ENCODE peak calls at places on chromosomes 6 and 20, in four cellular contexts. R, Z, N and F are unnamed samples.
A peak's percentile ranks its signal among the peaks of the same experiment; 100 is the strongest.

GRCh38 chr6:145544031-145544430 is 191.3 kb downstream of the EPM2A start:
- DNase-seq in Z (no peak), R (no peak), N (peak; percentile 33), F (no peak)

GRCh38 chr20:34768105-34768504 is 57.3 kb downstream of the NCOA6 start:
- DNase-seq in R (no peak), Z (no peak), N (no peak), F (no peak)

GRCh38 chr6:35633579-35634089 is 55.1 kb downstream of the FKBP5 start:
- DNase-seq in R (no peak), Z (no peak), N (no peak), F (no peak)

GRCh38 chr6:55399331-55399730 is 72.1 kb downstream of the GFRAL start:
- DNase-seq in R (no peak), N (no peak), Z (no peak), F (no peak)

GRCh38 chr6:131982740-131983259 is 31.6 kb upstream of the CCN2 start:
- DNase-seq in R (no peak), N (no peak), Z (no peak), F (no peak)

GRCh38 chr6:110714143-110714542 is 101.1 kb downstream of the CDK19 start:
- DNase-seq in Z (no peak), R (no peak), N (no peak), F (no peak)

GRCh38 chr20:1283522-1284210 is 17.6 kb downstream of the SNPH start:
- DNase-seq in Z (no peak), R (no peak), N (no peak), F (no peak)

GRCh38 chr6:53302678-53303360 is 45.9 kb downstream of the ELOVL5 start:
- DNase-seq in Z (no peak), R (peak; percentile 39), N (peak; percentile 51), F (no peak)

GRCh38 chr20:21705466-21706344 is at the start of gene PAX1:
- DNase-seq in Z (no peak), N (peak; percentile 16), R (no peak), F (no peak)

GRCh38 chr6:9002833-9003232 is 567.5 kb upstream of the SLC35B3 start:
- DNase-seq in Z (no peak), R (no peak), N (no peak), F (no peak)

GRCh38 chr6:66226099-66226498 is 519.1 kb upstream of the EYS start:
- DNase-seq in Z (no peak), N (peak; percentile 14), R (no peak), F (no peak)

GRCh38 chr6:109455502-109456282 is at the start of gene MICAL1:
- DNase-seq in R (peak; percentile 30), N (peak; percentile 33), Z (peak; percentile 66), F (peak; percentile 89)

GRCh38 chr6:43803783-43804549 is 34.0 kb downstream of the VEGFA start:
- DNase-seq in R (peak; percentile 56), Z (no peak), N (no peak), F (no peak)

GRCh38 chr20:11158146-11158545 is 484.3 kb upstream of the JAG1 start:
- DNase-seq in N (no peak), Z (no peak), R (no peak), F (no peak)

GRCh38 chr6:7121704-7122241 is 14.0 kb downstream of the RREB1 start:
- DNase-seq in N (no peak), Z (no peak), R (no peak), F (no peak)

GRCh38 chr6:14747881-14748520 is 497.9 kb upstream of the JARID2 start:
- DNase-seq in R (no peak), Z (no peak), N (no peak), F (no peak)

GRCh38 chr6:37513576-37513975 is 13.9 kb upstream of the CCDC167 start:
- DNase-seq in R (no peak), N (no peak), Z (no peak), F (no peak)

GRCh38 chr20:43911066-43911465 is 3.6 kb upstream of the TOX2 start:
- DNase-seq in N (peak; percentile 37), R (no peak), Z (no peak), F (no peak)

GRCh38 chr20:62523473-62524203 is 47.8 kb upstream of the GATA5 start:
- DNase-seq in N (no peak), Z (peak; percentile 52), R (peak; percentile 80), F (peak; percentile 94)

GRCh38 chr6:154447929-154448328 is 62.6 kb downstream of the CNKSR3 start:
- DNase-seq in Z (no peak), N (no peak), R (no peak), F (no peak)

GRCh38 chr6:154445417-154445816 is 65.1 kb downstream of the CNKSR3 start:
- DNase-seq in R (no peak), N (no peak), Z (no peak), F (no peak)

GRCh38 chr6:154450498-154450897 is 60.0 kb downstream of the CNKSR3 start:
- DNase-seq in R (no peak), N (no peak), Z (no peak), F (no peak)

GRCh38 chr6:154446984-154447383 is 63.5 kb downstream of the CNKSR3 start:
- DNase-seq in N (no peak), R (no peak), Z (no peak), F (no peak)

DNA sequence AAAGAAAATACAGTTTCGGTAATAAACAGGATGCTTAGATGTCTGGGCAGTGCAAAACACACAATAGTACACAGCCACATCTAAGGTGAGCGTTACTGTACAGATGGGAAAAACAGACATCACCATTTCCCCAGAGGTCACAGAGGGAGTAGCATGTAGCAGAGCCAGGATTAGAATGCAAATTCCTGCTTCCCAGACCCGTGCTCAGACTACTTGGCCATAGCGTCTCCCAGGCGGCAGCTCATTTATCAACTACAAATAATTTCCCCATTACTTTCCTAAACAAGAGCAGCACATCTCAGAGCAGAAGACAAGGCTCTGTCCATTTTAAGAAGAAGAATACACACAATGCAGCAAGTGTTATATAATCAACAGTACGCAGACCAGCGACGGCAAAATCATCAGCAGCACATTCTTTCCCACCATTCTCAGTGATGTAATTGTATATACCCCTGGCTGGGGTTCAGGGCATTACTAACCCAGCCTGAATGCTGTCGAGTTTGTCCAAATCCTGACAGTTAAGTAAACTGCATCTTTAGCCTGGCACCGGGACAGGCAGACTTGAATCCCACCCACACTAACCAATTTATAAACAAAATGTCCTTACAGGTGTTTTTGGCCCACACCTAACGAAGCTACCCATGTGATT is 61.9 kb downstream of the CNKSR3 start:
- DNase-seq in Z (no peak), R (no peak), N (no peak), F (no peak)
- TF ChIP-seq NR3C1 in Z (no peak), R (no peak), N (no peak), F (no peak)

DNA sequence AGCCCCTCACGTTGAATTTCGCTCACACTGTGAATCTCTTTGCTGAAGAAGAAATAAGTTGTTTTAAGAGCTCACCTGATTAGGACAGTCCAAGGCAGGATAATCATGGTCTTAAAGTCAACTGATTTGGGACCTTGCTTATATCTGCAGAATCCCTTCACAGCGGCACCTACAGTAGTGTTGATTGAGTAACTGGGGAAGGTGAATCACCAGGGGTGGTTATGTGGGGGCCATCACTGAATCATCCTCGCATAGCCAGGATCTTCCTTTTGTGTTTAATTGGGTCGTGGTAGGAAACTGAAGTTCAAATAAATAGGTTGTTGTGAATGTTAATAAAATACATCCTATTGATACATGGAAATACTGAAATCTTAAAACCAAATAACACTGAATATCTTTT is 20.2 kb upstream of the MICA start:
- DNase-seq in Z (no peak), N (no peak), R (no peak), F (peak; percentile 32)
- TF ChIP-seq NR3C1 in Z (no peak), N (no peak), R (no peak), F (no peak)

GRCh38 chr20:41124451-41125094 is 12.8 kb upstream of the PLCG1 start:
- DNase-seq in N (no peak), R (no peak), Z (no peak), F (no peak)
- TF ChIP-seq NR3C1 in N (no peak), R (no peak), Z (no peak), F (no peak)

GRCh38 chr20:22974354-22974753 is 60.8 kb upstream of the SSTR4 start:
- DNase-seq in Z (peak; percentile 41), N (peak; percentile 60), R (peak; percentile 24), F (peak; percentile 54)
- TF ChIP-seq NR3C1 in Z (no peak), N (no peak), R (no peak), F (no peak)

DNA sequence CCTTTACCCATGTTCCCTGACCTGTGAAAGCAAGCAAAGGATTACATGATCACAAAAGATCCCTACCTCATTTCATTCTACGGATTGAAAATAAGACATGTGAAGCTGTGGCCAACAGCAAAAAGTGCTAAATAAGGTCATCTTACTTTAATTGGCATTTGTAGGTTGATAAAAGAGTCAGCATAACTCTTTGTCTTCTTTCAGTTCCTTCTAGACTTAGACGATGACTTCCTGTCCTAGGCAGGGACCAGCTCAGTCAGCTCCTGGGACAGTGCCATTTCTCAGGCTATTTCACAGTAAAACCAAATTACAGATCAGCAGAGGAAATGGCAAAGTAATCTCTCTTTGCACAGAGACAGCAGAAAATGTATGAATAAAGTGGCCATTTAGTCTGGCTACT is 480.7 kb downstream of the RFPL4B start:
- DNase-seq in Z (no peak), N (no peak), R (no peak), F (no peak)
- TF ChIP-seq NR3C1 in Z (no peak), N (no peak), R (no peak), F (no peak)

GRCh38 chr6:156398371-156398770 is 378.8 kb upstream of the ARID1B start:
- DNase-seq in R (no peak), N (no peak), Z (no peak), F (no peak)
- TF ChIP-seq NR3C1 in R (no peak), N (no peak), Z (no peak), F (no peak)

DNA sequence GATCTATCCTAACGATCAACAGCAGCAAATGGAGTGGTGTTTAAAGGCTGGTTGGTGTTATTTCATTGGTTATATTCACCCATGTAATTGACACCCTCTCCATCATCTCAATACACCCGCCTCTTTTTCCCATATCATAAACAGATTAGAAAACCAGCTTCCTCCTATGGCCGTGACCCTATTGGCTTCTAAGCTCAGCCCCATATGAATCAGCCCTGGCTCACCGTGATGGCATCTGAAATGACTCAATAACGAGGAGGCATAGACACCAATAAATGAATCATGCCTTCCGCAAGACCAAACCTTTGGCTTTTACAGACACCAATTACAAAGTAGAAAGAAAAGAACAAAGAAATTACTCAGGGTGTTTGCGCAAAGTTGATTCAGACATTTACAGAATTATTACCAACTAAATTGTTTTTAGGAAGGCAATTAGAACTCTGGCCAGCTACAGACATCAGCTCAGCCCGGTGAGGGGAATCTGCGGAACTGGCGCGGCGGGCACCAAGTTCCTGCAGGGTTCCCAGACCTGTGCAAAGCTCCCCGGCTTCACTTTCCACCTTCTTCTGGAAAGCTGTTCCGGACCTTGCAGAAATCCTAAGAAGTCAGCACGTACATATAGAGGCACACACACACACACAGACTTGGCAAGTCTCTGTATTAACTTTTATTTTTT is 11.5 kb downstream of the PMEPA1 start:
- DNase-seq in R (peak; percentile 31), N (peak; percentile 95), Z (no peak), F (no peak)
- TF ChIP-seq NR3C1 in R (no peak), N (no peak), Z (no peak), F (no peak)